ENCODE peak calls at places on chromosomes 3 and 15, in seven cellular contexts. E is NCI-H2171; C is amniotic stem cell; B is nephron progenitor cell; O is CD8-positive, alpha-beta T cell; K is activated CD4-positive, alpha-beta T cell treated with anti-CD3 and anti-CD28 coated beads, Interleukin-2, amount 50 U/mL, for 48 hours; T is NCI-H460. U is an unnamed sample.

GRCh38 chr3:146709969-146710368 is 104.8 kb upstream of the PLSCR5 start:
- DNase-seq in E (no peak), C (no peak), B (no peak), O (no peak), K (no peak), T (no peak), U (no peak)

GRCh38 chr3:14320221-14320620 is 82.2 kb upstream of the SLC6A6 start:
- DNase-seq in E (no peak), C (no peak), B (no peak), O (no peak), K (no peak), T (no peak), U (no peak)

GRCh38 chr3:5299146-5299545 is 111.6 kb downstream of the EDEM1 start:
- DNase-seq in E (no peak), C (no peak), B (no peak), O (no peak), K (no peak), T (no peak), U (no peak)

GRCh38 chr3:71348831-71349230 is 234.7 kb downstream of the FOXP1 start:
- DNase-seq in E (no peak), C (no peak), B (no peak), O (no peak), K (no peak), T (no peak), U (no peak)

GRCh38 chr3:50139718-50140423 is 15.3 kb upstream of the SEMA3F start:
- DNase-seq in E (peak; percentile 26), C (no peak), B (no peak), O (no peak), K (no peak), T (no peak), U (no peak)

GRCh38 chr3:56052219-56052618 is 416.0 kb downstream of the ERC2 start:
- DNase-seq in E (no peak), C (no peak), B (no peak), O (no peak), K (no peak), T (no peak), U (no peak)

GRCh38 chr15:71279757-71280141 is 164.5 kb downstream of the THSD4 start:
- DNase-seq in E (no peak), C (no peak), B (no peak), O (no peak), K (no peak), T (no peak), U (no peak)

GRCh38 chr3:192861972-192862371 is 55.7 kb downstream of the MB21D2 start:
- DNase-seq in E (no peak), C (no peak), B (no peak), O (no peak), K (no peak), T (no peak), U (no peak)

GRCh38 chr3:156184156-156184555 is 63.8 kb downstream of the KCNAB1 start:
- DNase-seq in E (no peak), C (no peak), B (no peak), O (no peak), K (no peak), T (no peak), U (no peak)

GRCh38 chr3:32583708-32584107 is 13.1 kb upstream of the DYNC1LI1 start:
- DNase-seq in E (no peak), C (peak; percentile 89), B (no peak), O (no peak), K (no peak), T (no peak), U (no peak)

GRCh38 chr3:175111036-175111435 is 251.9 kb downstream of the NAALADL2 start:
- DNase-seq in E (no peak), C (no peak), B (no peak), O (no peak), K (no peak), T (no peak), U (no peak)

U was measured in glomerular endothelial cell.